ENCODE peak calls at places on chromosomes 16 and 17, in four cellular contexts. V, Q, X and R are unnamed samples.

GRCh38 chr16:2121853-2122252 is 13.8 kb downstream of the PKD1 start:
- DNase-seq in V (no peak), Q (no peak), X (no peak), R (no peak)

GRCh38 chr17:62703776-62704380 is 76.4 kb downstream of the MRC2 start:
- DNase-seq in V (peak; percentile 57), Q (peak; percentile 97), X (peak; percentile 96), R (peak; percentile 87)

GRCh38 chr17:149897-150575 is 12.7 kb downstream of the SCGB1C2 start:
- DNase-seq in V (peak; percentile 11), X (no peak), Q (no peak), R (peak; percentile 28)

GRCh38 chr16:69476920-69477418 is 52.5 kb downstream of the CYB5B start:
- DNase-seq in Q (no peak), V (no peak), X (no peak), R (no peak)

GRCh38 chr16:85729452-85729851 is 21.4 kb downstream of the C16orf74 start:
- DNase-seq in V (no peak), X (no peak), Q (no peak), R (no peak)

GRCh38 chr16:27811881-27812280 is 251.6 kb downstream of the GSG1L start:
- DNase-seq in X (no peak), Q (peak; percentile 3), V (peak; percentile 2), R (no peak)

GRCh38 chr17:83110755-83111154 is 31.3 kb downstream of the METRNL start:
- DNase-seq in Q (no peak), X (peak; percentile 68), V (no peak), R (no peak)

GRCh38 chr17:4728124-4728523 is 3.1 kb upstream of the MED11 start:
- DNase-seq in V (peak; percentile 64), X (no peak), Q (no peak), R (peak; percentile 70)

GRCh38 chr16:82782715-82783251 is 156.0 kb downstream of the CDH13 start:
- DNase-seq in Q (peak; percentile 65), X (no peak), V (no peak), R (no peak)

GRCh38 chr16:56311208-56312027 is 113.9 kb downstream of the AMFR start:
- DNase-seq in Q (peak; percentile 67), X (no peak), V (no peak), R (no peak)

GRCh38 chr17:5097101-5097834 is 14.4 kb downstream of the ZNF232 start:
- DNase-seq in Q (peak; percentile 98), X (peak; percentile 72), V (peak; percentile 77), R (peak; percentile 74)

GRCh38 chr17:357634-358033 is 5.0 kb upstream of the RPH3AL start:
- DNase-seq in X (no peak), V (no peak), Q (no peak), R (no peak)

GRCh38 chr17:40560592-40561293 is 4.5 kb downstream of the CCR7 start:
- DNase-seq in X (no peak), Q (no peak), V (peak; percentile 13), R (no peak)

GRCh38 chr16:49924078-49924477 is 68.2 kb upstream of the ZNF423 start:
- DNase-seq in Q (peak; percentile 64), V (no peak), X (no peak), R (no peak)

GRCh38 chr16:35203636-35204035 is 1744.2 kb downstream of the TP53TG3F start:
- DNase-seq in V (no peak), X (no peak), Q (no peak), R (no peak)

GRCh38 chr17:13931111-13931526 is 138.2 kb upstream of the COX10 start:
- DNase-seq in Q (no peak), X (no peak), V (peak; percentile 43), R (no peak)

GRCh38 chr17:37239690-37240344 is 136.0 kb upstream of the C17orf78 start:
- DNase-seq in Q (no peak), V (no peak), X (peak; percentile 33), R (no peak)

GRCh38 chr17:17348872-17349723 is 45.9 kb downstream of the NT5M start:
- DNase-seq in Q (peak; percentile 43), X (peak; percentile 23), V (no peak), R (no peak)

GRCh38 chr17:48429156-48429555 is 858 bp downstream of the SKAP1 start:
- DNase-seq in V (no peak), Q (peak; percentile 59), X (no peak), R (no peak)

GRCh38 chr17:77449908-77450741 is 309.4 kb downstream of the SEC14L1 start:
- DNase-seq in V (no peak), Q (peak; percentile 97), X (peak; percentile 91), R (no peak)

GRCh38 chr16:15422222-15422621 is 12.2 kb upstream of the BMERB1 start:
- DNase-seq in X (no peak), Q (no peak), V (no peak), R (no peak)

GRCh38 chr16:87344931-87345631 is 27.9 kb upstream of the C16orf95 start:
- DNase-seq in Q (no peak), V (no peak), X (no peak), R (peak; percentile 65)

GRCh38 chr17:48002208-48002919 is 31.5 kb downstream of the CDK5RAP3 start:
- DNase-seq in Q (no peak), X (no peak), V (no peak), R (no peak)

GRCh38 chr17:15967706-15968399 is 22.9 kb downstream of the ADORA2B start:
- DNase-seq in X (no peak), V (no peak), Q (no peak), R (no peak)
- H3K27ac ChIP-seq in X (no peak overlapping the region), V (no peak overlapping the region), Q (peak overlapping the region; percentile 96), R (peak overlapping the region; percentile 63)

GRCh38 chr16:4005281-4005680 is 111.0 kb downstream of the ADCY9 start:
- DNase-seq in X (no peak), V (no peak), Q (no peak), R (no peak)

GRCh38 chr16:4009177-4009576 is 107.1 kb downstream of the ADCY9 start:
- DNase-seq in Q (no peak), V (no peak), X (no peak), R (peak; percentile 1)

GRCh38 chr16:4004206-4004605 is 112.0 kb downstream of the ADCY9 start:
- DNase-seq in V (no peak), Q (no peak), X (no peak), R (no peak)

GRCh38 chr16:4008116-4008515 is 108.1 kb downstream of the ADCY9 start:
- DNase-seq in V (no peak), X (no peak), Q (no peak), R (peak; percentile 6)

GRCh38 chr16:4006441-4006989 is 109.7 kb downstream of the ADCY9 start:
- DNase-seq in X (no peak), V (no peak), Q (no peak), R (peak; percentile 16)
- H3K4me1 ChIP-seq in X (no peaks in the 10 kb centered on the region), V (no peaks in the 10 kb centered on the region), Q (no peaks in the 10 kb centered on the region), R (peaks cover 6% of the 10 kb centered on the region)

DNA sequence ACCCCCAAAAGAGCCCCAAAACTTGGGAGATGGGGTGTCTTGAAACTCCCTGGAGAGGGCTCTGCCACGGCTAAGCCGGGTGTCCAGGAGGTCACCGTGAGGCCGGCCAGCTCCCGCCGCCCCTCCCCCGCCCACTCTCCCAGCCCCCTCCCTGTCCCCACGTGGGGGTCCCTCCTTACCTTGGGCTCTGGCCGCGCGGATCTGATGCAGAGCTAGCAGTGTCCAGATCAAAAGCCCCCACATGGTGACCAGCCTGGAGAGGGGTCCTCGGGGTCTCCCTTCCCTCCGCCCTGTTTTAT is 450 bp downstream of the SDK2 start:
- DNase-seq in Q (peak; percentile 77), X (peak; percentile 51), V (no peak), R (no peak)
- H3K27ac ChIP-seq in Q (no peak overlapping the region), X (no peak overlapping the region), V (no peak overlapping the region), R (no peak overlapping the region)

DNA sequence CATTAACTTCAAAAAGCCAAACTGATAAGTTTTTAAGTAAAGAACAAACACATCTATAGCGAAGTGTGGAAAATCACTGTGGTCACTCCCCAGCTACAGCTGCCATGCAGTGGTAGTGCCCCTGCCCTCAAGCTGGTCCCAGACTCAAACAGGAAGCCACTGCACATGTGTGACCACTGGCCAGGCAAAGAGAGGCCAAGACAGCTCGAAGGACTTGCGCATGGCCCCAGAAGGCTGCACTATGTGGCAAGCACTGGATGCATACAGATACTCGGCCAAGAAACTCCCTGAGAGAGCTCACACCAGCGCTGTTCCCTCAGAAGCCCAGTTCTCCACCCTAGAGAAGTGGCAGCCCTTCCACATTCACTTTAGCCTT is 82.4 kb downstream of the ANKRD11 start:
- DNase-seq in X (no peak), V (no peak), Q (no peak), R (no peak)
- H3K4me1 ChIP-seq in X (peaks cover 29% of the 10 kb centered on the region), V (peaks cover 78% of the 10 kb centered on the region), Q (peaks cover 19% of the 10 kb centered on the region), R (peaks cover 83% of the 10 kb centered on the region)

GRCh38 chr17:7016886-7017826 is 4.7 kb downstream of the RNASEK start:
- DNase-seq in Q (peak; percentile 48), V (no peak), X (no peak), R (no peak)
- H3K27ac ChIP-seq in Q (no peak overlapping the region), V (no peak overlapping the region), X (no peak overlapping the region), R (peak overlapping the region; percentile 85)

DNA sequence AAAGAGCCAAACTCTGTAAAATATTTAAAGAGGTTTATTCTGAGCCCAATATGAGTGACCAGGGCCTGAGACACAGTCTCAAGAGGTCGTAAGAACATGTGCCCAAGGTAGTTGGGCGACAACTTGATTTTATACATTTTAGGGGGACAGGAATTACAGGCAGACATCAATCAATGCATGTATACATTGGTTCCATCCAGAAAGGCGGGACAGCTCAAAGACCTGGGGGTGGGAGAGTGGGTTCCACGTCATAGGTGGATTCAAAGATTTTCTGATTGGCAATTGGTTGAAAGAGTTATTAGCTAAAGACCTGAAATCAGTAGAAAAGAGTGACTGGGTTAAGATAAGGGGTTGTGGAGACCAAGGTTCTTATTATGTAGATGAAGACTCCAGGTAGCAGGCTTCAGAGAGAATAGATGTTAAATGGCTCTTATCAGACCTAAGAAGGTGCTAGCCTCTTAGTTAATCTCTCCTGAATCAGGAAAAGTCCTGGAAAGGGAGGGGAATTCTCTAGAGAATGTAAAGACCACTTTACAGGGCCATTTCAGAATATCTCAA is 32.4 kb downstream of the HSBP1 start:
- DNase-seq in Q (peak; percentile 78), X (no peak), V (no peak), R (no peak)
- H3K4me1 ChIP-seq in Q (peaks cover 5% of the 10 kb centered on the region), X (peaks cover 7% of the 10 kb centered on the region), V (no peaks in the 10 kb centered on the region), R (peaks cover 7% of the 10 kb centered on the region)

DNA sequence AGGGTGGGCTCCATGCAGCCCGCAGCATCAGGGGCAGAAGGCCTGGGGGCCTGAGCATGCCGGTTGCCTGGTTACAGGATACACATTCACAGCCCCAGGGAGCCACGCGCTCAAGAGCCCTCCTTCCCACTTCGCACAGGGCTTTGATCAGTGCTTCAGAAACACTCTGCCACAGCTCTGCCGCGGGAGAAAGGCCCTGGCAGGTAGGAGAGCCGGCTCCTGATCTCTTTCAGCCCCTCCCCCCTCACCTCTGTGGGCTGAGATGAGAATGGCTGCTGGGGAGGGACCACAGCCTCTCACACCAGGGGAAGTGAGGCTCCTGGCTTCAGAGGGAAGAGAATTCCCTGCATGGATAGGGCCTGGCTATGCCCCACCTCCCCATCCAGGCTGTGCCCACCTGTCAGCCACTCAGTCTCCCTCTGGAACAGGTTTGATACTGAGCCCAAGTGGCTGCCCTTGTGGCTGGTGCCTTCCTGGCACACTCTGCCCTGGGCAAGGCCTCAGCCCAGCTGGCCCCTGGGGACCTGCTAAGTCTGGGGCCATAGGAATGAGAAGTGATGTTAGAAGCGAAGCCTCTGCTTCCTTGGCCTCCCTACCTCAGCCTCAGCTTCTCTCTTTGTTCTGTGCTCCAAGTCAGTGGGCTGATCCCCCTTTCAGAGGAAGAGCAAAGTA is 8.6 kb downstream of the DOK4 start:
- DNase-seq in Q (peak; percentile 62), V (no peak), X (peak; percentile 30), R (peak; percentile 66)
- H3K27ac ChIP-seq in Q (no peak overlapping the region), V (no peak overlapping the region), X (no peak overlapping the region), R (peak overlapping the region; percentile 77)